ENCODE peak calls at places on chromosomes 11 and 22, in four cellular contexts. One of them, this sample, is unnamed.

GRCh38 chr11:1747753-1748466 is 2.5 kb downstream of the IFITM10 start:
- DNase-seq in IMR-90: no peak
- DNase-seq in GM12878: no peak
- DNase-seq in K562: no peak
- DNase-seq in this sample: no peak

GRCh38 chr11:47186076-47186936 is at the start of gene PACSIN3:
- DNase-seq in IMR-90: peak
- DNase-seq in GM12878: no peak
- DNase-seq in K562: peak
- DNase-seq in this sample: peak

GRCh38 chr22:30028731-30029130 is 51.5 kb upstream of the HORMAD2 start:
- DNase-seq in IMR-90: no peak
- DNase-seq in GM12878: no peak
- DNase-seq in K562: no peak
- DNase-seq in this sample: no peak

GRCh38 chr11:86672007-86672621 is at the start of gene ME3:
- DNase-seq in IMR-90: peak
- DNase-seq in GM12878: no peak
- DNase-seq in K562: no peak
- DNase-seq in this sample: peak

GRCh38 chr11:124807201-124807600 is 7.0 kb upstream of the MSANTD2 start:
- DNase-seq in IMR-90: no peak
- DNase-seq in GM12878: no peak
- DNase-seq in K562: no peak
- DNase-seq in this sample: no peak

GRCh38 chr11:101008961-101009684 is 120.5 kb downstream of the PGR start:
- DNase-seq in IMR-90: no peak
- DNase-seq in GM12878: no peak
- DNase-seq in K562: no peak
- DNase-seq in this sample: no peak

GRCh38 chr22:29755889-29756288 is 10.9 kb downstream of the ZMAT5 start:
- DNase-seq in IMR-90: no peak
- DNase-seq in GM12878: no peak
- DNase-seq in K562: no peak
- DNase-seq in this sample: no peak

GRCh38 chr11:88259431-88259830 is 78.1 kb downstream of the CTSC start:
- DNase-seq in IMR-90: no peak
- DNase-seq in GM12878: no peak
- DNase-seq in K562: no peak
- DNase-seq in this sample: no peak

GRCh38 chr11:124868322-124869274 is 3.4 kb downstream of the ROBO3 start:
- DNase-seq in IMR-90: no peak
- DNase-seq in GM12878: no peak
- DNase-seq in K562: no peak
- DNase-seq in this sample: no peak

GRCh38 chr11:17810736-17811135 is 76.2 kb downstream of the KCNC1 start:
- DNase-seq in IMR-90: peak
- DNase-seq in GM12878: no peak
- DNase-seq in K562: no peak
- DNase-seq in this sample: peak
- H3K27ac ChIP-seq in IMR-90: no peak
- H3K27ac ChIP-seq in GM12878: no peak
- H3K27ac ChIP-seq in K562: no peak
- H3K27ac ChIP-seq in this sample: no peak

DNA sequence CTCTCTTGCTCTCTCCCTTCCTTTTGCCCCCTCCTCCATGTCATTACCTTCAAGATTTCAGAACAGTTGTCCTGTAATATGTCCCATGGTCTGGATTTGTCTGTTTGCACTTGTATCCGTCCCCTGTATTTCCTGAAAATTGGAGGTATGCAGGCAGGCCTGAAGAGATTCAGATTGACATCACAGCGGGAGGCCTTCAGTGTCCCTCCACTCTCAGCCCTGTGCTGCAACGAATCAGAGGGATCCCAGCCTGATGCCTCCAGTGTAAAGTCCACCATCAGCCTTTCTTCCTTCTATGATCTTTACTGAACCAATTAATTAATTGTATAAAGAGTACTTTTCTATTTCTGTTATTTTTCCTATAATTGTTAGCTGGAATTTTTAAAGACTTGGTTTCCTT is 57.3 kb downstream of the ELMOD1 start:
- DNase-seq in IMR-90: no peak
- DNase-seq in GM12878: no peak
- DNase-seq in K562: no peak
- DNase-seq in this sample: no peak
- TF ChIP-seq FOS in IMR-90: no peak
- TF ChIP-seq FOS in GM12878: no peak
- TF ChIP-seq FOS in K562: no peak
- TF ChIP-seq FOS in this sample: no peak

DNA sequence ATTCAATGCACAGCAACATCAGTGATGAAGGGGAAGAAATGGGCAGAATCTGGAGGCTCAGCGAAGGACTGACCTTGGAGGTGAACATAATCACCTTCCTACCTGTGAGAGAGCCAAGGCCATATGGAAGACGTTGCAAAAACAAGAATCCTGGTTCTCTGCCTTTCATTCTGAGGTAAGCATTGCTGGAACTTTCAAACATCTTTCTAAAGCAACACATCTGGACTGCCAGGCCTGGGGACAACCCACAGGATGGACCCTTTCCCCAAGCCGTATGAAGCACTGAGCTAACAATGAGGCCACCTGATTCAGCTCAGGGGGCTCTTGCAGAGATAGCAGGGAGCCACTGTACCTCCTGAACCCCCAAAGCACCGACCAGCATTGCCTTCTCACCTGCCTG is 70.5 kb downstream of the ETS1 start:
- DNase-seq in IMR-90: no peak
- DNase-seq in GM12878: no peak
- DNase-seq in K562: no peak
- DNase-seq in this sample: no peak
- H3K27ac ChIP-seq in IMR-90: no peak
- H3K27ac ChIP-seq in GM12878: peak
- H3K27ac ChIP-seq in K562: no peak
- H3K27ac ChIP-seq in this sample: no peak

GRCh38 chr11:19200410-19201201 is 1.2 kb downstream of the CSRP3 start:
- DNase-seq in IMR-90: peak
- DNase-seq in GM12878: no peak
- DNase-seq in K562: no peak
- DNase-seq in this sample: peak
- TF ChIP-seq FOS in IMR-90: no peak
- TF ChIP-seq FOS in GM12878: no peak
- TF ChIP-seq FOS in K562: no peak
- TF ChIP-seq FOS in this sample: no peak

DNA sequence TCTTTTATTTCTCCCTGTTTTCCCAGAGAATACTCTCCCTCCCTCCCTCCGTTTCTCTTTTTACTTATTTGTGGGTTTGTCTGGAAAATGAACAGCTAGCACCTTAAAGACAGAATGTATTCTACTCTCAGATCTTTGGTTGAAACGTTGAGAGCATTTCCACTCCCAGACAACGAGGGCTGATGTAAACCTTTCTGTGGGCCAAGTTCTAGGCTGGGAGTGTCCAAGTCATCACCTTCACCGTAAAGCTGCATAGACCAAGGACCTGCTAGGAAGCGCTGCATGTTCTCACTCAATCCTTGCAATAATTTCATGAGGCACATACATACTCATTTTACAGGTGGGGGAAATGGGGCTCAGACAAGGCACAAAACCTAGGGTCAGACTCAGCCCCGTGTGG is 32.4 kb downstream of the MYH9 start:
- DNase-seq in IMR-90: peak
- DNase-seq in GM12878: no peak
- DNase-seq in K562: no peak
- DNase-seq in this sample: no peak
- H3K27ac ChIP-seq in IMR-90: peak
- H3K27ac ChIP-seq in GM12878: peak
- H3K27ac ChIP-seq in K562: peak
- H3K27ac ChIP-seq in this sample: peak

GRCh38 chr22:32781695-32782094 is 19.8 kb upstream of the TIMP3 start:
- DNase-seq in IMR-90: peak
- DNase-seq in GM12878: no peak
- DNase-seq in K562: no peak
- DNase-seq in this sample: no peak
- TF ChIP-seq FOS in IMR-90: no peak
- TF ChIP-seq FOS in GM12878: no peak
- TF ChIP-seq FOS in K562: no peak
- TF ChIP-seq FOS in this sample: no peak